ENCODE peak calls at places on chromosome 15, in four cellular contexts. W, N, P and Y are unnamed samples.

GRCh38 chr15:90188914-90189748 is 12.0 kb upstream of the SEMA4B start:
- DNase-seq in W (no peak), N (no peak), P (no peak), Y (no peak)

GRCh38 chr15:73994419-73994883 is at the start of gene PML:
- DNase-seq in W (peak; percentile 97), N (peak; percentile 100), P (peak; percentile 82), Y (peak; percentile 88)

GRCh38 chr15:74438206-74438605 is 4.4 kb upstream of the SEMA7A start:
- DNase-seq in W (no peak), N (no peak), P (no peak), Y (no peak)

GRCh38 chr15:48914717-48915116 is 36.8 kb downstream of the EID1 start:
- DNase-seq in W (no peak), N (no peak), P (no peak), Y (no peak)

GRCh38 chr15:69275933-69276565 is 22.7 kb upstream of the PAQR5 start:
- DNase-seq in W (no peak), N (no peak), P (no peak), Y (no peak)

GRCh38 chr15:85837011-85837433 is 42.3 kb upstream of the KLHL25 start:
- DNase-seq in W (peak; percentile 46), N (no peak), P (no peak), Y (no peak)

GRCh38 chr15:43541785-43542184 is 24.4 kb downstream of the MAP1A start:
- DNase-seq in W (no peak), N (no peak), P (no peak), Y (no peak)

GRCh38 chr15:90421527-90421926 is 33.5 kb downstream of the IQGAP1 start:
- DNase-seq in W (no peak), N (no peak), P (no peak), Y (no peak)

GRCh38 chr15:92949604-92950249 is 49.6 kb downstream of the CHD2 start:
- DNase-seq in W (no peak), N (no peak), P (no peak), Y (no peak)

GRCh38 chr15:94312946-94313345 is 81.6 kb downstream of the MCTP2 start:
- DNase-seq in W (no peak), N (no peak), P (no peak), Y (no peak)

GRCh38 chr15:81024265-81024875 is 23.6 kb downstream of the TLNRD1 start:
- DNase-seq in W (no peak), N (no peak), P (no peak), Y (no peak)